ENCODE peak calls at places on chromosomes 1 and 21, in six cellular contexts. C is H1, B is neuronal stem cell, U is mesenchymal stem cell, N is mesendoderm, D is IMR-90. X is an unnamed sample.

GRCh38 chr1:155334980-155335379 is 14.3 kb downstream of the RUSC1 start:
- DNase-seq in C (no peak), B (no peak), U (peak; percentile 68), N (no peak), D (no peak), X (no peak)

GRCh38 chr1:207825719-207826556 is 74.1 kb downstream of the CD46 start:
- DNase-seq in C (no peak), B (no peak), U (peak; percentile 88), N (no peak), D (peak; percentile 63), X (peak; percentile 59)

GRCh38 chr1:242005866-242006565 is 7.1 kb upstream of the MAP1LC3C start:
- DNase-seq in C (no peak), B (no peak), U (no peak), N (peak; percentile 77), D (no peak), X (peak; percentile 77)

GRCh38 chr21:15761508-15762100 is 31.8 kb downstream of the USP25 start:
- DNase-seq in C (no peak), B (no peak), U (no peak), N (no peak), D (no peak), X (no peak)

GRCh38 chr1:46405724-46406123 is 11.6 kb downstream of the FAAH start:
- DNase-seq in C (no peak), B (no peak), U (no peak), N (no peak), D (no peak), X (no peak)

GRCh38 chr1:220330265-220330664 is 58.0 kb upstream of the RAB3GAP2 start:
- DNase-seq in C (no peak), B (no peak), U (peak; percentile 55), N (no peak), D (peak; percentile 8), X (no peak)

GRCh38 chr1:204418174-204419063 is 6.8 kb upstream of the PPP1R15B start:
- DNase-seq in C (no peak), B (no peak), U (peak; percentile 33), N (peak; percentile 51), D (peak; percentile 66), X (peak; percentile 92)

GRCh38 chr1:64133036-64133435 is 70.4 kb upstream of the UBE2U start:
- DNase-seq in C (no peak), B (no peak), U (peak; percentile 92), N (no peak), D (peak; percentile 92), X (peak; percentile 77)

GRCh38 chr1:119805746-119806145 is 5.5 kb downstream of the REG4 start:
- DNase-seq in C (no peak), B (no peak), U (no peak), N (no peak), D (no peak), X (no peak)

GRCh38 chr1:46643368-46643775 is 24.8 kb downstream of the ATPAF1 start:
- DNase-seq in C (no peak), B (no peak), U (peak; percentile 94), N (no peak), D (peak; percentile 89), X (no peak)

GRCh38 chr1:200118779-200119505 is 91.4 kb downstream of the NR5A2 start:
- DNase-seq in C (no peak), B (no peak), U (no peak), N (no peak), D (no peak), X (no peak)

GRCh38 chr1:200029035-200029623 is 1.6 kb downstream of the NR5A2 start:
- DNase-seq in C (no peak), B (peak; percentile 51), U (peak; percentile 35), N (peak; percentile 47), D (peak; percentile 36), X (no peak)

GRCh38 chr1:186531561-186532165 is 70.7 kb upstream of the PDC start:
- DNase-seq in C (no peak), B (no peak), U (peak; percentile 60), N (no peak), D (peak; percentile 65), X (no peak)

GRCh38 chr21:29265690-29266479 is 32.8 kb upstream of the BACH1 start:
- DNase-seq in C (no peak), B (no peak), U (no peak), N (peak; percentile 18), D (no peak), X (no peak)

GRCh38 chr21:29523646-29524045 is 224.9 kb downstream of the BACH1 start:
- DNase-seq in C (no peak), B (no peak), U (no peak), N (no peak), D (no peak), X (no peak)

GRCh38 chr1:230242317-230242716 is 175.3 kb downstream of the GALNT2 start:
- DNase-seq in C (no peak), B (no peak), U (no peak), N (no peak), D (no peak), X (no peak)

GRCh38 chr1:176119549-176119948 is 87.5 kb downstream of the COP1 start:
- DNase-seq in C (no peak), B (no peak), U (peak; percentile 28), N (peak; percentile 35), D (peak; percentile 30), X (peak; percentile 15)

GRCh38 chr1:91054780-91055481 is 33.1 kb upstream of the ZNF644 start:
- DNase-seq in C (no peak), B (no peak), U (peak; percentile 1), N (no peak), D (no peak), X (no peak)

GRCh38 chr1:27011058-27011764 is 1.4 kb downstream of the TENT5B start:
- DNase-seq in C (no peak), B (peak; percentile 69), U (peak; percentile 87), N (peak; percentile 99), D (peak; percentile 88), X (peak; percentile 79)

GRCh38 chr1:11990303-11991032 is 10.2 kb downstream of the MFN2 start:
- DNase-seq in C (no peak), B (no peak), U (no peak), N (no peak), D (peak; percentile 58), X (peak; percentile 81)

GRCh38 chr1:53549781-53550180 is 90.6 kb downstream of the DMRTB1 start:
- DNase-seq in C (no peak), B (no peak), U (no peak), N (no peak), D (no peak), X (no peak)

GRCh38 chr1:21861602-21862429 is 49.8 kb downstream of the LDLRAD2 start:
- DNase-seq in C (no peak), B (no peak), U (peak; percentile 62), N (no peak), D (peak; percentile 78), X (no peak)

GRCh38 chr1:244450597-244451538 is 841 bp downstream of the ADSS2 start:
- DNase-seq in C (no peak), B (peak; percentile 32), U (peak; percentile 77), N (peak; percentile 40), D (peak; percentile 89), X (peak; percentile 27)

GRCh38 chr21:40165212-40165611 is 298.0 kb downstream of the PCP4 start:
- DNase-seq in C (no peak), B (peak; percentile 30), U (no peak), N (peak; percentile 26), D (no peak), X (no peak)

GRCh38 chr1:226872455-226872854 is 2.0 kb downstream of the PSEN2 start:
- DNase-seq in C (no peak), B (no peak), U (peak; percentile 50), N (no peak), D (peak; percentile 71), X (peak; percentile 37)

GRCh38 chr1:150979007-150979722 is 2.9 kb upstream of the ANXA9 start:
- DNase-seq in C (peak; percentile 61), B (peak; percentile 93), U (peak; percentile 91), N (peak; percentile 93), D (peak; percentile 85), X (peak; percentile 94)

GRCh38 chr1:150974580-150975478 is at the start of gene CERS2:
- DNase-seq in C (no peak), B (peak; percentile 75), U (peak; percentile 84), N (peak; percentile 87), D (peak; percentile 69), X (peak; percentile 88)

GRCh38 chr1:150976879-150977694 is 2.5 kb upstream of the CERS2 start:
- DNase-seq in C (no peak), B (no peak), U (peak; percentile 58), N (peak; percentile 83), D (no peak), X (peak; percentile 40)

GRCh38 chr1:150973826-150974579 is 632 bp downstream of the CERS2 start:
- DNase-seq in C (no peak), B (no peak), U (peak; percentile 23), N (peak; percentile 50), D (no peak), X (peak; percentile 58)

GRCh38 chr1:150976401-150976821 is 1.8 kb upstream of the CERS2 start:
- DNase-seq in C (no peak), B (no peak), U (no peak), N (peak; percentile 57), D (no peak), X (no peak)
- H3K9ac ChIP-seq in C (no peak overlapping the region), B (no peak overlapping the region), U (no peak overlapping the region), N (peak overlapping the region; percentile 52), D (no peak overlapping the region), X (no peak overlapping the region)

DNA sequence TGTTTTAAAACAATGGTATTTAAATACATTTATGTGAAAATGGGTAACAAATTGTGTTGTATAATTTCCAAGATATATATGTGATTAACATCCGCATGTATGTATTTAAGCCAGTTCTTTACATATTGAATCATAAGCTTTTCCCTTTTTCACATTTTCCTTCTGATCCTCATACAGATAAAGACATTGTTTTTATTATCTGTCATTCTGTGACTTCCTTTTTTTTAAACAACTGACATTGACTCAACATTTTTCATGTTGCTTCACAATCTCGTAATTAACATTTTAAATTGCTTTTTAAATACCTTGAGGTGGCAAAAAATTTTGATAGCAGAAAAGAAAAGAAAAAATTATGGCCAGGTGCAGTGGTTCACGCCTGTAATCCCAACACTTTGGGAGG is 1.4 kb downstream of the STXBP3 start:
- DNase-seq in C (no peak), B (no peak), U (no peak), N (no peak), D (no peak), X (peak; percentile 78)
- H3K4me3 ChIP-seq in C (no peak overlapping the region), B (peak overlapping the region; percentile 85), U (peak overlapping the region; percentile 94), N (no peak overlapping the region), D (no peak overlapping the region), X (no peak overlapping the region)

GRCh38 chr1:71080782-71081696 is at the start of gene ZRANB2:
- DNase-seq in C (peak; percentile 79), B (peak; percentile 78), U (peak; percentile 97), N (peak; percentile 98), D (peak; percentile 95), X (peak; percentile 93)
- H3K18ac ChIP-seq in C (peak within 1 kb of the TSS; percentile 91), B (peak within 1 kb of the TSS; percentile 79), U (peak within 1 kb of the TSS; percentile 88), N (peak within 1 kb of the TSS; percentile 99), D (peak within 1 kb of the TSS; percentile 98), X (peak within 1 kb of the TSS; percentile 77)

GRCh38 chr1:171295821-171296220 is 18.2 kb upstream of the FMO4 start:
- DNase-seq in C (no peak), B (no peak), U (no peak), N (no peak), D (no peak), X (no peak)

GRCh38 chr1:171300401-171300800 is 13.6 kb upstream of the FMO4 start:
- DNase-seq in C (no peak), B (no peak), U (no peak), N (no peak), D (no peak), X (no peak)

GRCh38 chr1:171296897-171297296 is 17.1 kb upstream of the FMO4 start:
- DNase-seq in C (no peak), B (no peak), U (no peak), N (no peak), D (no peak), X (no peak)

GRCh38 chr1:171299342-171299741 is 14.6 kb upstream of the FMO4 start:
- DNase-seq in C (no peak), B (no peak), U (no peak), N (no peak), D (no peak), X (no peak)

GRCh38 chr1:171298696-171299095 is 15.3 kb upstream of the FMO4 start:
- DNase-seq in C (no peak), B (no peak), U (no peak), N (no peak), D (no peak), X (no peak)
- H3K9ac ChIP-seq in C (no peak overlapping the region), B (no peak overlapping the region), U (no peak overlapping the region), N (no peak overlapping the region), D (no peak overlapping the region), X (no peak overlapping the region)